ENCODE peak calls at places on chromosomes 1 and 21, in eight cellular contexts. I is glutamatergic neuron, K is ovary, X is dorsolateral prefrontal cortex, B is A673, P is hepatocyte, G is HL-60, O is GM06990. M is an unnamed sample.

GRCh38 chr1:55277377-55278130 is 62.4 kb upstream of the USP24 start:
- DNase-seq in B (peak; percentile 89), P (peak; percentile 86), G (peak; percentile 76), I (peak; percentile 92), O (peak; percentile 76), K (peak; percentile 75), X (peak; percentile 77), M (peak; percentile 87)

GRCh38 chr1:241883159-241883558 is 35.2 kb downstream of the EXO1 start:
- DNase-seq in P (no peak), B (no peak), I (no peak), G (no peak), X (no peak), O (no peak), K (no peak), M (no peak)

GRCh38 chr1:167832693-167833092 is 81.2 kb downstream of the ADCY10 start:
- DNase-seq in G (no peak), I (no peak), X (no peak), O (no peak), P (no peak), B (no peak), K (no peak), M (no peak)

GRCh38 chr1:119435061-119435460 is 20.1 kb downstream of the HSD3B2 start:
- DNase-seq in K (no peak), X (no peak), O (no peak), G (no peak), I (no peak), B (no peak), P (no peak), M (no peak)

GRCh38 chr1:200211157-200211556 is 183.6 kb downstream of the NR5A2 start:
- DNase-seq in B (no peak), K (no peak), G (no peak), O (no peak), X (no peak), P (no peak), I (no peak), M (no peak)

GRCh38 chr1:233282582-233282886 is 13.0 kb downstream of the PCNX2 start:
- DNase-seq in I (no peak), G (no peak), O (no peak), K (no peak), P (no peak), B (no peak), X (no peak), M (no peak)

GRCh38 chr21:35585878-35586277 is 474.4 kb downstream of the SETD4 start:
- DNase-seq in K (no peak), B (peak; percentile 34), P (no peak), O (no peak), G (no peak), X (no peak), I (no peak), M (no peak)

GRCh38 chr1:33337994-33338494 is 17.1 kb upstream of the A3GALT2 start:
- DNase-seq in B (no peak), X (no peak), I (no peak), O (no peak), G (no peak), K (no peak), P (no peak), M (no peak)

GRCh38 chr1:54715493-54716298 is at the start of gene TTC4:
- DNase-seq in I (peak; percentile 88), K (peak; percentile 77), B (peak; percentile 91), G (peak; percentile 73), X (peak; percentile 85), O (peak; percentile 89), P (peak; percentile 93), M (peak; percentile 85)

GRCh38 chr1:160293020-160293968 is 8.4 kb upstream of the PEX19 start:
- DNase-seq in O (no peak), B (no peak), X (no peak), K (no peak), I (no peak), G (peak; percentile 11), P (no peak), M (no peak)

GRCh38 chr1:189970331-189971230 is 507.1 kb downstream of the BRINP3 start:
- DNase-seq in O (no peak), P (no peak), X (no peak), K (no peak), G (no peak), I (no peak), B (no peak), M (no peak)

GRCh38 chr1:221228594-221228993 is 349.4 kb downstream of the HLX start:
- DNase-seq in B (no peak), P (no peak), K (no peak), O (no peak), X (no peak), I (no peak), G (no peak), M (no peak)

GRCh38 chr1:183590225-183591191 is at the start of gene NCF2:
- DNase-seq in P (no peak), K (no peak), I (no peak), G (peak; percentile 97), X (no peak), B (no peak), O (peak; percentile 86), M (no peak)

GRCh38 chr1:64536217-64536835 is 66.4 kb downstream of the CACHD1 start:
- DNase-seq in X (no peak), I (no peak), B (no peak), K (no peak), G (no peak), O (no peak), P (no peak), M (no peak)

GRCh38 chr1:218165687-218166088 is 119.4 kb upstream of the RRP15 start:
- DNase-seq in G (no peak), B (no peak), P (no peak), O (no peak), K (no peak), I (no peak), X (no peak), M (no peak)

GRCh38 chr1:62398377-62398776 is 38.5 kb upstream of the USP1 start:
- DNase-seq in P (no peak), I (no peak), O (no peak), G (no peak), X (no peak), K (no peak), B (peak; percentile 71), M (no peak)

GRCh38 chr1:102897537-102897936 is 210.8 kb downstream of the COL11A1 start:
- DNase-seq in G (no peak), X (no peak), B (peak; percentile 24), K (no peak), I (no peak), P (peak; percentile 40), O (no peak), M (no peak)

GRCh38 chr1:1063945-1064831 is 9.9 kb downstream of the RNF223 start:
- DNase-seq in P (peak; percentile 93), K (no peak), O (peak; percentile 91), G (peak; percentile 46), B (peak; percentile 59), I (peak; percentile 71), X (peak; percentile 40), M (peak; percentile 76)

GRCh38 chr1:59564192-59564891 is 250.4 kb upstream of the HOOK1 start:
- DNase-seq in G (no peak), X (no peak), P (no peak), O (no peak), B (no peak), I (no peak), K (no peak), M (no peak)

GRCh38 chr1:160548183-160548582 is 25.1 kb upstream of the SLAMF6 start:
- DNase-seq in K (no peak), P (no peak), I (no peak), B (no peak), O (peak; percentile 59), X (no peak), G (no peak), M (no peak)

DNA sequence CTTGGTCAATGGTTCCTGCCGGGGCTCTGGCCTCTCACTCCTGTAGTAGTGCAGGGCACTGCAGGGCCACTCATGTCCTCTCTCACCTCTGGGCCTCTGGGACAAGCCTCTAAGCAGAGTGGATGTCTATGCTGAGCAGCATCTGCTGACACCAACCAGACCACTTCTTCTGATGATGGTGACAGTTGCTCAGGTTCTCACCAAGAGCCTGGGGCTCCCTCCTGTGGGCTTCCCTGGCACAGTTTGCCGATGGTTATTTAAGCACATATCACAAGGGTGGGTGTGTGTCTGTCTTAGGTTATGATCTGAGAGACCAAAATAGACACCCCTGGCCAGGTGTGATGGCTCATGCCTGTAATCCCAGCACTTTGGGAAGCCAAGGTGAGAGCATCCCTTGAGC is 17.4 kb upstream of the GPR137B start:
- DNase-seq in G (no peak), K (no peak), X (no peak), P (no peak), O (no peak), I (peak; percentile 5), B (no peak), M (no peak)
- TF ChIP-seq CTCF in G (no peak), K (no peak), X (no peak), P (no peak), O (peak; percentile 58), I (no peak), B (no peak), M (no peak)

GRCh38 chr21:40465382-40465781 is 381.6 kb downstream of the DSCAM start:
- DNase-seq in K (no peak), I (no peak), O (no peak), P (no peak), B (no peak), G (no peak), X (no peak), M (no peak)

GRCh38 chr21:40472026-40472425 is 374.9 kb downstream of the DSCAM start:
- DNase-seq in O (no peak), X (no peak), I (no peak), K (no peak), B (no peak), P (no peak), G (no peak), M (no peak)

GRCh38 chr21:40471103-40471502 is 375.9 kb downstream of the DSCAM start:
- DNase-seq in P (no peak), O (no peak), G (peak; percentile 55), I (no peak), X (no peak), B (no peak), K (no peak), M (no peak)

GRCh38 chr21:40466893-40467483 is 380.0 kb downstream of the DSCAM start:
- DNase-seq in K (no peak), G (no peak), B (no peak), X (no peak), P (peak; percentile 62), O (no peak), I (no peak), M (no peak)
- TF ChIP-seq CTCF in K (no peak), G (no peak), B (peak; percentile 42), X (peak; percentile 71), P (peak; percentile 76), O (no peak), I (peak; percentile 67), M (peak; percentile 58)

GRCh38 chr21:31264574-31264973 is 79.5 kb downstream of the TIAM1 start:
- DNase-seq in I (no peak), K (no peak), B (no peak), X (no peak), P (no peak), G (no peak), O (no peak), M (no peak)
- TF ChIP-seq CTCF in I (no peak), K (no peak), B (no peak), X (no peak), P (no peak), G (no peak), O (peak; percentile 25), M (no peak)

DNA sequence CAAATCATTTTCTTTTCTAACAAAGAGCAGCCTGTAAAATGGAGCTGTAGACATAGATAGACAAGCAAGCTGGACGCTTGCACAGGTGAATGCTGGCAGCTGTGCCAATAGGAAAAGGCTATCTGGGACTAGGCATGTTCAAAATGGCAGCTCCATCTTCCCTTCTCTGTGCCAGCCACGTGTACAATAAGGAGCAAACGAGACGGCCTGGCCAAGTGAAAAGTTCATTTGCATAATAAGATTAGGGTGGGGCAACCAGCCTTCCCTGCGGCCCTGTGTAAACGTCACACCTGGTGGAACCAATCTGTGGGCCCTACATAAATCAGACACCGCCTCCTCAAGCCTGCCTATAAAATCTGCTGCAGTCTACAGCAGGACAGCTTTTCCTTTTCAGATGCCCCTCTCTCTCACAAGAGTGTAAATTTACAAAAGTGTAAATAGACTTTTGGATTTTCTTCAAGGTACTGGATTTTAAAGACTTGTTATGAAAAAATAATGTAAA is 16.6 kb upstream of the EDEM3 start:
- DNase-seq in B (peak; percentile 90), G (no peak), P (no peak), O (no peak), K (no peak), X (no peak), I (no peak), M (no peak)
- TF ChIP-seq CTCF in B (no peak), G (no peak), P (no peak), O (no peak), K (no peak), X (no peak), I (no peak), M (no peak)